ENCODE peak calls at places on chromosomes 3 and 15, in eight cellular contexts. K, N, L, Y, X, C, J and T are unnamed samples.

GRCh38 chr3:33989229-33989628 is 190.8 kb downstream of the PDCD6IP start:
- DNase-seq in K (no peak), N (no peak), L (no peak), Y (no peak), X (no peak), C (no peak), J (no peak), T (no peak)

GRCh38 chr15:99167640-99168039 is 62.8 kb downstream of the SYNM start:
- DNase-seq in K (no peak), N (no peak), L (no peak), Y (no peak), X (no peak), C (no peak), J (no peak), T (peak; percentile 34)

GRCh38 chr15:74328331-74329056 is 39.0 kb downstream of the CYP11A1 start:
- DNase-seq in K (no peak), N (no peak), L (no peak), Y (no peak), X (no peak), C (no peak), J (no peak), T (no peak)

GRCh38 chr3:143098032-143098764 is 21.4 kb upstream of the CHST2 start:
- DNase-seq in K (no peak), N (no peak), L (no peak), Y (no peak), X (no peak), C (no peak), J (no peak), T (no peak)

GRCh38 chr3:138465927-138466326 is 31.5 kb downstream of the ESYT3 start:
- DNase-seq in K (no peak), N (no peak), L (no peak), Y (no peak), X (no peak), C (no peak), J (no peak), T (no peak)

GRCh38 chr3:77373619-77374018 is 333.7 kb downstream of the ROBO2 start:
- DNase-seq in K (no peak), N (no peak), L (no peak), Y (no peak), X (no peak), C (no peak), J (no peak), T (no peak)

GRCh38 chr15:50687302-50687902 is 805 bp upstream of the TRPM7 start:
- DNase-seq in K (no peak), N (no peak), L (no peak), Y (no peak), X (no peak), C (no peak), J (no peak), T (no peak)

GRCh38 chr3:29440321-29441019 is 159.6 kb downstream of the RBMS3 start:
- DNase-seq in K (no peak), N (no peak), L (no peak), Y (no peak), X (no peak), C (no peak), J (no peak), T (no peak)

GRCh38 chr3:176974303-176974702 is 223.0 kb downstream of the TBL1XR1 start:
- DNase-seq in K (no peak), N (no peak), L (no peak), Y (no peak), X (no peak), C (no peak), J (no peak), T (no peak)

GRCh38 chr3:51657234-51657633 is 13.8 kb upstream of the TEX264 start:
- DNase-seq in K (no peak), N (no peak), L (no peak), Y (no peak), X (no peak), C (no peak), J (no peak), T (no peak)

GRCh38 chr3:24242012-24242698 is 252.5 kb downstream of the THRB start:
- DNase-seq in K (peak; percentile 58), N (no peak), L (no peak), Y (no peak), X (peak; percentile 23), C (no peak), J (peak; percentile 41), T (no peak)

GRCh38 chr15:60614862-60615771 is 136.2 kb upstream of the ICE2 start:
- DNase-seq in K (no peak), N (no peak), L (no peak), Y (no peak), X (peak; percentile 67), C (no peak), J (no peak), T (no peak)

GRCh38 chr3:125319765-125320164 is 55.4 kb downstream of the ZNF148 start:
- DNase-seq in K (no peak), N (no peak), L (no peak), Y (no peak), X (no peak), C (no peak), J (no peak), T (no peak)

GRCh38 chr3:127732879-127733350 is 60.2 kb downstream of the ABTB1 start:
- DNase-seq in K (no peak), N (no peak), L (no peak), Y (no peak), X (no peak), C (no peak), J (no peak), T (no peak)

GRCh38 chr3:62823461-62824050 is 51.7 kb downstream of the CADPS start:
- DNase-seq in K (no peak), N (no peak), L (no peak), Y (no peak), X (no peak), C (no peak), J (no peak), T (no peak)

GRCh38 chr15:55289011-55289572 is 521 bp downstream of the RAB27A start:
- DNase-seq in K (no peak), N (no peak), L (no peak), Y (peak; percentile 55), X (no peak), C (peak; percentile 18), J (no peak), T (no peak)

GRCh38 chr3:112027839-112028238 is 6.7 kb upstream of the TMPRSS7 start:
- DNase-seq in K (no peak), N (no peak), L (no peak), Y (no peak), X (no peak), C (no peak), J (no peak), T (no peak)

GRCh38 chr15:89656116-89656815 is 999 bp upstream of the KIF7 start:
- DNase-seq in K (no peak), N (no peak), L (no peak), Y (no peak), X (no peak), C (no peak), J (no peak), T (no peak)